ENCODE peak calls at places on chromosome 10, in nine cellular contexts. R, X, N, E, Y, W, H, U and C are unnamed samples.

GRCh38 chr10:75283150-75284096 is 47.7 kb upstream of the COMTD1 start:
- DNase-seq in R (no peak), X (no peak), N (no peak), E (peak; percentile 39), Y (no peak), W (no peak), H (peak; percentile 43), U (peak; percentile 50), C (no peak)

GRCh38 chr10:13912111-13912510 is 325.3 kb downstream of the PRPF18 start:
- DNase-seq in R (no peak), X (no peak), N (no peak), E (no peak), Y (no peak), W (no peak), H (no peak), U (no peak), C (no peak)

GRCh38 chr10:34862892-34863291 is 47.8 kb upstream of the PARD3 start:
- DNase-seq in R (no peak), X (no peak), N (no peak), E (no peak), Y (no peak), W (no peak), H (no peak), U (no peak), C (no peak)

GRCh38 chr10:109504401-109504800 is 418.9 kb downstream of the XPNPEP1 start:
- DNase-seq in R (no peak), X (no peak), N (no peak), E (peak; percentile 1), Y (no peak), W (no peak), H (peak; percentile 9), U (no peak), C (no peak)

GRCh38 chr10:33262871-33263270 is 71.6 kb downstream of the NRP1 start:
- DNase-seq in R (no peak), X (no peak), N (no peak), E (no peak), Y (no peak), W (no peak), H (no peak), U (no peak), C (no peak)

GRCh38 chr10:110918269-110918632 is 729 bp downstream of the BBIP1 start:
- DNase-seq in R (peak; percentile 97), X (peak; percentile 78), N (peak; percentile 85), E (peak; percentile 98), Y (no peak), W (no peak), H (peak; percentile 98), U (peak; percentile 53), C (no peak)

GRCh38 chr10:119642556-119643111 is 8.5 kb upstream of the BAG3 start:
- DNase-seq in R (no peak), X (no peak), N (no peak), E (no peak), Y (no peak), W (no peak), H (no peak), U (no peak), C (no peak)

GRCh38 chr10:11874568-11875182 is 51.5 kb downstream of the PROSER2 start:
- DNase-seq in R (no peak), X (peak; percentile 69), N (no peak), E (peak; percentile 67), Y (no peak), W (peak; percentile 54), H (peak; percentile 7), U (no peak), C (no peak)

GRCh38 chr10:46233101-46233500 is 53.7 kb upstream of the ANTXRL start:
- DNase-seq in R (no peak), X (no peak), N (no peak), E (no peak), Y (peak; percentile 3), W (peak; percentile 6), H (no peak), U (no peak), C (no peak)

GRCh38 chr10:73803680-73804286 is 7.6 kb downstream of the NDST2 start:
- DNase-seq in R (no peak), X (no peak), N (no peak), E (no peak), Y (no peak), W (no peak), H (no peak), U (no peak), C (no peak)

GRCh38 chr10:119325131-119325530 is 117.8 kb downstream of the GRK5 start:
- DNase-seq in R (no peak), X (no peak), N (no peak), E (no peak), Y (no peak), W (no peak), H (no peak), U (no peak), C (no peak)